ENCODE peak calls at places on chromosomes 3 and 15, in six cellular contexts. O, K, R, Z, I and V are unnamed samples. For H3K4me1, the result is how much of the 10 kb centered on the place peaks cover.

GRCh38 chr15:78976691-78977090 is 31.8 kb upstream of the CTSH start:
- DNase-seq in K (no peak), Z (no peak), O (no peak), I (no peak), R (no peak), V (no peak)

GRCh38 chr15:72482275-72482674 is 8.1 kb downstream of the ARIH1 start:
- DNase-seq in R (no peak), I (no peak), O (no peak), Z (no peak), K (no peak), V (no peak)

GRCh38 chr3:68072062-68072461 is 417.6 kb upstream of the SUCLG2 start:
- DNase-seq in R (no peak), K (no peak), O (no peak), Z (no peak), I (no peak), V (no peak)

GRCh38 chr15:101122806-101123205 is 129.0 kb downstream of the CHSY1 start:
- DNase-seq in R (no peak), Z (no peak), K (no peak), O (no peak), I (no peak), V (no peak)

GRCh38 chr3:40086890-40087884 is 222.3 kb upstream of the EIF1B start:
- DNase-seq in R (no peak), I (peak), K (no peak), Z (no peak), O (no peak), V (no peak)

GRCh38 chr15:56261854-56262509 is 18.3 kb upstream of the RFX7 start:
- DNase-seq in O (no peak), K (no peak), Z (no peak), R (no peak), I (peak), V (no peak)

GRCh38 chr3:129723558-129724324 is 117.3 kb upstream of the PLXND1 start:
- DNase-seq in Z (no peak), O (peak), R (peak), K (peak), I (peak), V (no peak)

GRCh38 chr3:194089357-194090177 is 46.4 kb upstream of the HES1 start:
- DNase-seq in R (peak), Z (no peak), K (peak), O (peak), I (peak), V (no peak)

GRCh38 chr15:78949461-78949860 is 4.6 kb upstream of the CTSH start:
- DNase-seq in O (no peak), K (no peak), Z (no peak), R (no peak), I (no peak), V (no peak)

GRCh38 chr3:172330413-172330812 is 117.8 kb downstream of the GHSR start:
- DNase-seq in K (no peak), O (no peak), R (no peak), Z (no peak), I (no peak), V (no peak)

GRCh38 chr15:40108855-40109735 is at the start of gene BMF:
- DNase-seq in I (peak), O (peak), R (peak), Z (peak), K (peak), V (peak)

GRCh38 chr15:40105517-40106202 is 3.0 kb downstream of the BMF start:
- DNase-seq in K (no peak), O (no peak), R (peak), Z (no peak), I (no peak), V (peak)

GRCh38 chr15:40110866-40111550 is 2.3 kb upstream of the BMF start:
- DNase-seq in K (no peak), I (no peak), O (no peak), Z (no peak), R (no peak), V (no peak)

GRCh38 chr15:40106203-40107161 is 2.2 kb downstream of the BMF start:
- DNase-seq in Z (no peak), K (no peak), O (peak), I (peak), R (peak), V (no peak)

DNA sequence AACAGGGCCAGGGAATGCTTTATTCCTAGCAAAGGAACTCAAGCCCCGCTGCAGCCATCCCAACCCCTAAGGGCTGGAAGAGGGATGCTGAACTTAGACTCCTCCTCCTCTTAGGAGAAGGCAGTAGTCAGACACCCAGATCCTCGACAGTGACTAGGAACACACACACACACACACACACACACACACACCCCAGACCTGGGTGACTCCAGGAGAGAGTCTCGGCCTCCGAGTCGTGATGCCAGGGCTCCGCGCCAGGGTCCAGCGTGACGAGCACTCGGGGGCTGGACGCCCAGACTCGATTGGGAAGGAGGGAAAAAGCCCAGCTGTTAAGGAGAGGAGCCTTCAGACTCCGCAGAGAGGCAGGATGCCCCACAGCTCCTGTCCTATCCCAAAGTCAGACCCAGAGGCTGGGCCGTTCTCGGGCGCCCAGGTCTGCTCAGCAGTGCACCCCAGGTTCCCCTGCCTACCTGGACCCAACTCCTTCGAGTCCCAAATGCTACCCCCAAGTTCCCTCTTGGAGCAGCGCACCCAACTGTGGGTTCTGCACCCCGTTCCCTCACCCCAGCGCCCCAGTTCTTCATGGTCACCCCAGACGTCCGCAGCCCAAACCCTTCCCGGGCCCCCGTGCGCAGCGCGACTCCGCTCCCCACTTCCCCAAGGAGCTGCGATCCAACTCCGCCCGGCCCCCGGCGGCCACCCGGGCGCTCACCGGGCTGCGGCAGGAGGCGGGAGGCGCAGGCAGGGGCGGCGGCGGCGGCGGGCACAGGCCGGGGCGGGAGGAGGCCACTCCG is 421 bp downstream of the BMF start:
- DNase-seq in R (peak), I (peak), Z (no peak), K (peak), O (peak), V (no peak)
- H3K4me1 ChIP-seq in R (under half), I (under half), Z (under half), K (under half), O (under half), V (under half)

DNA sequence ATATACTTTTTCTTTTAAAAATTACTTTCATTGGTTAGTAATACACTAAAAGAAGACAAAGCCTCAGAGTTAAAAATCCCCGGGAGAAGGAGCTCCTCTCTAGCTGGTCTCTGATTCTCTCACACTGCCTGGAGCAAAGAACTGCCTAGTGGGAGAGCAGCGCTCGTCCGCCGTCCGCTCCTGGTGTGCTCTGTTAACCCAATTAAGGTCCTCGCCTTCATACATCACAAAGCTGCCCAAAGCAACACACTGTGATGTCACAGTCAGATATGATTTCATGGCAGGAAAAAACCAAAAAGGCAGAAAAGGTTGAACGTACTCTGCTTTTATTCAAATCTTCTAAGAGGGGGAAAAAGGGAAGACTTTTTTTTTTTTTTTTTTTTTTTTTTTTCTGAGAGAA is 114.9 kb downstream of the TIGIT start:
- DNase-seq in K (no peak), O (peak), Z (no peak), I (peak), R (no peak), V (no peak)
- H3K4me1 ChIP-seq in K (half or more), O (half or more), Z (under half), I (half or more), R (under half), V (under half)

DNA sequence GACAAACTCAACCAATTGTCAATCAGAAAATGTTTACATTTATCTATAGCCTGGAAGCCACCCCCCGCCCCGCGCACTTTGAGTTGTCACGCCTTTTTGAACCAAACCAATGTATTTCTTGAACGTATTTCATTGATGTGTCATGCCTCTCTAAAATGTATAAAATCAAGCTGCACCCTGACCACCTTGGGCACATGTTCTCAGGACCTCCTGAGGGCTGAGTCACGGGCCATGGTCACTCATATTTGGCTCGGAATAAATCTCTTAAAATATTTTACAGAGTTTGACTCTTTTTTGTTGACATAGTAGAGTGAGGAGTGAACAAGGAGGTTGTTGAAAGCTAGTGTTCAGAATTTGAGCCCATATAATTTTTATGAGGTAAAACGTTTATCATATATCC is 6.5 kb downstream of the MCTP2 start:
- DNase-seq in R (no peak), I (no peak), O (no peak), K (no peak), Z (no peak), V (no peak)
- H3K4me1 ChIP-seq in R (under half), I (under half), O (under half), K (under half), Z (under half), V (under half)

DNA sequence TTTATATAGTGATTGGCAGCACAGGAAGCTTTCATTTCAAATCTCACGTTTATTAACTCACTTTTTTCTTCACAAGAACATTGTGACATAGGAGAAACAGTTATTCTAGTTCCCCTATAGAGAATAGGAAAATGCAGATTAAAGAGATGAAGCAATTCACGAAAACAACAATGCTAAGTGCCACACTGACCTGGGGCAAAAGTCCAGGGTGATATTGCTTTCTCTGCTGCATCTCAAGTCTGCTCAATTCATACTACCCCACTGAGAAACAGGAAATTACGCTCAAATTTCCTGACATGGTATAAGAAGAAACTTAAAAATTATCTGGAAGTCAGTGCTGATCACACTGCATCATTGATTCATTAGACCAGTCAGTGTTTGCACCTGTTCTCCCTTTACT is 66.7 kb upstream of the SEMA6D start:
- DNase-seq in Z (no peak), I (no peak), K (no peak), R (no peak), O (no peak), V (no peak)
- H3K4me1 ChIP-seq in Z (under half), I (under half), K (under half), R (under half), O (under half), V (under half)